ENCODE peak calls at places on chromosome 16, in nine cellular contexts. V is IMR-90, L is transverse colon, Z is hepatocyte, N is HAP-1, S is prostate gland, O is mucosa of descending colon, P is osteoblast, H is ascending aorta. U is an unnamed sample.

GRCh38 chr16:16096161-16096857 is 127.0 kb downstream of the ABCC6 start:
- DNase-seq in N (no peak), O (no peak), P (peak; percentile 94), S (peak; percentile 24), Z (no peak), H (no peak), V (peak; percentile 82), L (peak; percentile 39), U (peak; percentile 78)

GRCh38 chr16:67959520-67959919 is 8.9 kb downstream of the SLC12A4 start:
- DNase-seq in O (peak; percentile 72), Z (no peak), S (no peak), L (peak; percentile 36), V (peak; percentile 55), H (no peak), N (no peak), P (peak; percentile 99), U (peak; percentile 70)

GRCh38 chr16:52741386-52741785 is 194.4 kb upstream of the TOX3 start:
- DNase-seq in L (no peak), S (no peak), Z (no peak), N (peak; percentile 84), O (no peak), P (no peak), V (no peak), H (no peak), U (no peak)

GRCh38 chr16:7355758-7356157 is 23.1 kb downstream of the RBFOX1 start:
- DNase-seq in O (no peak), P (no peak), H (no peak), V (no peak), N (no peak), S (no peak), L (no peak), Z (no peak), U (no peak)

GRCh38 chr16:57604177-57604576 is 24.3 kb upstream of the ADGRG1 start:
- DNase-seq in V (no peak), O (no peak), H (no peak), L (no peak), P (no peak), N (no peak), S (no peak), Z (no peak), U (no peak)

GRCh38 chr16:72951916-72952315 is 96.0 kb downstream of the ZFHX3 start:
- DNase-seq in L (no peak), V (no peak), P (no peak), N (no peak), O (no peak), S (no peak), H (no peak), Z (no peak), U (no peak)

GRCh38 chr16:82329504-82330192 is 159.6 kb upstream of the MPHOSPH6 start:
- DNase-seq in Z (peak; percentile 60), N (no peak), L (no peak), O (no peak), H (no peak), P (no peak), V (no peak), S (peak; percentile 88), U (no peak)

GRCh38 chr16:3388325-3388724 is 12.5 kb downstream of the ZSCAN32 start:
- DNase-seq in S (no peak), V (no peak), O (no peak), H (no peak), L (no peak), Z (no peak), N (no peak), P (no peak), U (no peak)

GRCh38 chr16:8905168-8905762 is 23.1 kb downstream of the LITAFD start:
- DNase-seq in V (peak; percentile 45), O (no peak), Z (peak; percentile 44), S (no peak), H (no peak), P (no peak), L (no peak), N (peak; percentile 37), U (no peak)

GRCh38 chr16:86979984-86980553 is 337.1 kb downstream of the C16orf95 start:
- DNase-seq in N (no peak), L (no peak), O (no peak), H (no peak), V (no peak), Z (no peak), S (no peak), P (no peak), U (no peak)

GRCh38 chr16:54647731-54648221 is 282.9 kb upstream of the IRX5 start:
- DNase-seq in H (no peak), P (no peak), O (no peak), N (peak; percentile 31), Z (no peak), S (peak; percentile 58), V (no peak), L (no peak), U (no peak)

GRCh38 chr16:19114359-19115147 is 789 bp downstream of the ITPRIPL2 start:
- DNase-seq in O (peak; percentile 81), N (peak; percentile 56), S (peak; percentile 55), P (peak; percentile 95), V (peak; percentile 68), H (peak; percentile 21), L (peak; percentile 69), Z (peak; percentile 46), U (peak; percentile 81)

GRCh38 chr16:15874745-15875314 is 13.6 kb downstream of the CEP20 start:
- DNase-seq in O (no peak), V (peak; percentile 80), Z (peak; percentile 77), H (no peak), L (peak; percentile 53), S (peak; percentile 37), P (no peak), N (peak; percentile 67), U (peak; percentile 80)

GRCh38 chr16:19432429-19432828 is 14.7 kb downstream of the TMC5 start:
- DNase-seq in P (no peak), L (peak; percentile 39), S (peak; percentile 40), H (no peak), N (no peak), O (no peak), V (no peak), Z (peak; percentile 72), U (no peak)

GRCh38 chr16:17544785-17545184 is 74.0 kb upstream of the XYLT1 start:
- DNase-seq in O (no peak), S (no peak), P (no peak), V (no peak), N (peak; percentile 8), Z (no peak), L (no peak), H (no peak), U (peak; percentile 55)

GRCh38 chr16:30728904-30729672 is 19.1 kb upstream of the PHKG2 start:
- DNase-seq in V (no peak), Z (no peak), N (peak; percentile 38), L (peak; percentile 83), S (no peak), O (peak; percentile 80), P (peak; percentile 60), H (no peak), U (no peak)
- H3K4me1 ChIP-seq in V (no peaks in the 10 kb centered on the region), Z (no peaks in the 10 kb centered on the region), N (peaks cover 15% of the 10 kb centered on the region), L (peaks cover 19% of the 10 kb centered on the region), S (no peaks in the 10 kb centered on the region), O (peaks cover 26% of the 10 kb centered on the region), P (no peaks in the 10 kb centered on the region), H (no peaks in the 10 kb centered on the region), U (peaks cover 2% of the 10 kb centered on the region)

DNA sequence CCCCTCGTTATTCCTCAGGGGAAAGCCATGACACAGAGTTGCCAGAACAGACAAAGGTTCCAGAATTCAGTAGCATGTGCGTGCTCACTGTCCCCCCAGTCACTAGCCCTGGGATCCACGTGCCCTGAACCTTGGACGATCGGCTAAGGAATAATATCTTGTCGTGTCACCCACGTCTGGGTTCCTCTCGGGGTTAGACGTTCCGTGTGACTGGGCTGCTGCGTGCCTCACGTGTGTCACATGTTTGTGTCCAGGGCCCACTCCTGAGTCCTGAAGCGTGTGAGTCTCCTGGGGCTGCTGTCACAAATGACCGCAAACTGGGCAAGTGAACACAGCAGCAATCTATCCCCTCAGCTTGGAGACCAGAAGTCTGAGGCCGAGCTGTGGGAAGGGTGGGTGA is 12.4 kb upstream of the ZNF469 start:
- DNase-seq in H (no peak), V (no peak), O (peak; percentile 18), S (no peak), N (no peak), L (no peak), Z (no peak), P (peak; percentile 9), U (no peak)
- H3K9me3 ChIP-seq in H (no peaks in the 10 kb centered on the region), V (peaks cover 3% of the 10 kb centered on the region), O (no peaks in the 10 kb centered on the region), S (no peaks in the 10 kb centered on the region), N (no peaks in the 10 kb centered on the region), L (no peaks in the 10 kb centered on the region), Z (no peaks in the 10 kb centered on the region), P (no peaks in the 10 kb centered on the region), U (no peaks in the 10 kb centered on the region)

GRCh38 chr16:84739349-84740124 is 39.7 kb downstream of the USP10 start:
- DNase-seq in H (no peak), L (no peak), O (no peak), V (peak; percentile 97), S (no peak), Z (no peak), P (peak; percentile 88), N (no peak), U (no peak)
- H3K4me1 ChIP-seq in H (peaks cover 9% of the 10 kb centered on the region), L (peaks cover 57% of the 10 kb centered on the region), O (peaks cover 41% of the 10 kb centered on the region), V (peaks cover 25% of the 10 kb centered on the region), S (peaks cover 21% of the 10 kb centered on the region), Z (peaks cover 13% of the 10 kb centered on the region), P (peaks cover 27% of the 10 kb centered on the region), N (peaks cover 20% of the 10 kb centered on the region), U (no peaks in the 10 kb centered on the region)

GRCh38 chr16:2044541-2044940 is 3.1 kb downstream of the NTHL1 start:
- DNase-seq in L (peak; percentile 33), V (no peak), H (no peak), Z (no peak), N (no peak), O (peak; percentile 70), P (no peak), S (no peak), U (no peak)

GRCh38 chr16:2043980-2044451 is 3.6 kb downstream of the NTHL1 start:
- DNase-seq in H (no peak), P (no peak), L (peak; percentile 72), S (no peak), N (no peak), Z (no peak), V (no peak), O (peak; percentile 88), U (no peak)

GRCh38 chr16:2042666-2043295 is 4.9 kb downstream of the NTHL1 start:
- DNase-seq in H (no peak), S (no peak), O (no peak), L (no peak), N (no peak), V (no peak), P (no peak), Z (no peak), U (no peak)

GRCh38 chr16:2042171-2042570 is 5.5 kb downstream of the NTHL1 start:
- DNase-seq in N (no peak), H (no peak), L (no peak), P (no peak), Z (no peak), V (no peak), S (no peak), O (no peak), U (no peak)

DNA sequence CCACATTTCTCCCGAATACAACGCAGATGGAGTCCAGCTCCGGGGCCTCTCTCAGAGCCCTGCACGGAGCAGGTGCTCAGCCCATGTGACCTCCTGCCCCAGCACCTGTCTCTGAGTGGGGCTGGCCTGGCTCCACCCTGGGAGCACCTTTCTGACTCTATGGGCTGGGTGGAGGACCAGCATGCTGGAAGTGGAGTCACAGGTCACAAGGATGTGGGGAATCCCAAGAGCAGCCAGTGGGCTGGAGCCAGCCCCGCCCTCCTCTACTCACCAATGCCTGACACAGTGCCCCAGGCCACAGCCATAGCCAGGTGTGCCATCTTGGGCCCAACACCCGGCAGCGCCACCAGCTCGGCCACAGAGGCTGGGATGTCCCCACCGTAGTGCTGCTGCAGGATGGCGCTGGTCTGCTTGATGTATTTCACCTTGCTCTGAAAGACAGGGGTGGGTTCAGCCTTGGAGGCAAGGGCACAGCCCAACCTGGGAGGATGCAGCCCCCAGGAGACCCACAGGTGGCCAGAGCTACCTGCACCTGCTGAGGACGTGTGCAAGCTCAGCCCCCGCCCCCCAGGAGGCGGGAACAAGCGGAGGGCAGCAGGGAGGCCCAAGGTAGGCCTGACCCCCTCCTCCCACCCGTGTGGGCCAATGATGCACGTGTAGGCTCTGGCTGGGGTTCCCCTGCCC is 4.2 kb downstream of the NTHL1 start:
- DNase-seq in S (no peak), P (no peak), L (peak; percentile 69), V (no peak), N (no peak), Z (no peak), H (no peak), O (peak; percentile 86), U (no peak)
- H3K9me3 ChIP-seq in S (no peaks in the 10 kb centered on the region), P (no peaks in the 10 kb centered on the region), L (no peaks in the 10 kb centered on the region), V (no peaks in the 10 kb centered on the region), N (no peaks in the 10 kb centered on the region), Z (no peaks in the 10 kb centered on the region), H (no peaks in the 10 kb centered on the region), O (no peaks in the 10 kb centered on the region), U (no peaks in the 10 kb centered on the region)